ENCODE peak calls at places on chromosome 5, in six cellular contexts. U is Caco-2, J is sigmoid colon, D is AG04450, I is breast epithelium, P is Peyer's patch. T is an unnamed sample.

GRCh38 chr5:73519531-73520283 is 21.5 kb downstream of the BTF3 start:
- DNase-seq in U (peak), J (no peak), D (peak), I (no peak), P (peak), T (peak)

GRCh38 chr5:922041-922744 is 29.5 kb downstream of the TRIP13 start:
- DNase-seq in U (no peak), J (no peak), D (no peak), I (no peak), P (no peak), T (no peak)

GRCh38 chr5:39187873-39188731 is 31.3 kb downstream of the FYB1 start:
- DNase-seq in U (no peak), J (no peak), D (no peak), I (no peak), P (no peak), T (no peak)

GRCh38 chr5:132334812-132335211 is 34.7 kb upstream of the SLC22A5 start:
- DNase-seq in U (no peak), J (no peak), D (no peak), I (no peak), P (no peak), T (no peak)

GRCh38 chr5:2685651-2686050 is 65.8 kb downstream of the IRX2 start:
- DNase-seq in U (no peak), J (no peak), D (no peak), I (no peak), P (no peak), T (peak)

GRCh38 chr5:40288791-40289475 is 390.8 kb upstream of the PTGER4 start:
- DNase-seq in U (no peak), J (no peak), D (no peak), I (no peak), P (no peak), T (no peak)

GRCh38 chr5:154679501-154679900 is 75.7 kb upstream of the LARP1 start:
- DNase-seq in U (no peak), J (no peak), D (no peak), I (no peak), P (no peak), T (no peak)

GRCh38 chr5:38926121-38926520 is 80.3 kb downstream of the OSMR start:
- DNase-seq in U (no peak), J (no peak), D (no peak), I (no peak), P (no peak), T (no peak)

DNA sequence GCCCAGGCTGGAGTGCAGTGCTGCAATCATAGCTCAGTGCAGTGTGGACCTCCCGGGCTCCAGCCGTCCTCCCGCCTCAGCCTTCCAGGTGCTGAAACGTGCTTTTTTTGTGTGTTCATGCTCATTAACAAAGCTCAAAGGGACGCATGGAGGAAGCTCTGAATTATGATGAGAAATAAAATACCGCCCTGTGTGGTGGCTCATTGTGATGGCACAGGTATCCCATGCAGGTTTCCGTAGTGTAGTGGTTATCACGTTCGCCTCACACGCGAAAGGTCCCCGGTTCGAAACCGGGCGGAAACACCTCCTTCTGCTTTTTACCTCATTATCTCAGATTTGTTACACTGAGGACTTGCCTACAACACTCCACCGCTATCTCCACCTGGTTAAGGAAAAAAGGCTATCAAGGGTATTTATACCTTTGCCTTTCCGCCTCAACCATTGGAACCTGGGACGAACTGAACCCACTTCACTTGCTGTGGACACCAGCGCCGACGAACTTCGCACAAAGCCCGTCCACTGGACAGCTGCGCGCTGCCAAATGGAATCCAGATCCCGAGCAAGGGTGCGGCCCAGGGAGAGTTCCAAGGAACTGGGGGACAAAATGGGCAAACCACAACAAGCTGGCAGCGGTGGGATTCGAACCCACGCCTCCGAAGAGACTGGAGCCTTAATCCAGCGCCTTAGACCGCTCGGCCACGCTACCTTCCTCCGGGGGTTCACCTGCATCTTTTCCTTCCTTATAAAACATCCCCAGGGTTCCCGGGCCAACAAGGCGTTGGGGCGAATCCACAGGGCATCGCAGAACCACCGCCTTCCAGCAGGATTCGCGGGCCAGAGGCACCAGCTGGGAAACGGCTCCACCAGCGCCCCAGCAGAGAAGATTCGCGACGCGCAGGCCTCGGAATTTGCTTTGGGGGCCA is 26.3 kb downstream of the OR2V2 start:
- DNase-seq in U (peak), J (no peak), D (no peak), I (no peak), P (no peak), T (no peak)
- TF ChIP-seq CTCF in U (no peak), J (no peak), D (no peak), I (no peak), P (no peak), T (no peak)

DNA sequence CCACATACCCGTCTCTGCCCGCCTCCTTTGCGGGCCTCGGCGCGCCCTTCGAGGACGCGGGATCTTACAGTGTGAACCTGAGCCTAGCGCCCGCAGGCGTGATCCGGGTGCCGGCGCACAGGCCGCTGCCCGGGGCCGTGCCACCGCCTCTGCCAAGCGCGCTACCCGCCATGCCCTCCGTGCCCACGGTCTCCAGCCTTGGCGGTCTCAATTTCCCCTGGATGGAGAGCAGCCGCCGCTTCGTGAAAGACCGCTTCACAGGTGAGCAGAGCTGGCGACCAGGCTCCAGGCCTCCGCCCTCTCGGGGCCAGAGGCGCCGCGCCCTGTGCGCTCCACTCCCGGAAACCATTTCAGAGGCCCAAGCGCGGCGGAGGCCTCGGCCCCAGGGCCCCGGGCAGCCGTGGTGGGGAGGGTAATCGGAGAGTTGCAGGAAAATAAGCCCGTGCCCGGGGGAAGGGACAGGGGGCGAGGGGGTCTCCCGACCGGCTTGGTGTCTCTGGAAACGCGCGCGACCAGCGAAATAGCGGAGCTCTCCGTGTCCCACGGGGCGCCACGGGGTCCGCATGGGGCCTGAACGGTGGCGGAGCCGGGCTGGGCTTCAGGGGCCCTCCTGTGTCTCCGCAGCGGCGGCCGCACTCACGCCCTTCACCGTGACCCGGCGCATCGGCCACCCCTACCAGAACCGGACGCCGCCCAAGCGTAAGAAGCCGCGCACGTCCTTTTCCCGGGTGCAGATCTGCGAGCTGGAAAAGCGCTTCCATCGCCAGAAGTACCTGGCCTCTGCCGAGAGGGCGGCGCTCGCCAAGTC is 682 bp downstream of the TLX3 start:
- DNase-seq in U (no peak), J (no peak), D (no peak), I (no peak), P (no peak), T (no peak)
- H3K4me3 ChIP-seq in U (no peak), J (no peak), D (no peak), I (no peak), P (no peak), T (no peak)

DNA sequence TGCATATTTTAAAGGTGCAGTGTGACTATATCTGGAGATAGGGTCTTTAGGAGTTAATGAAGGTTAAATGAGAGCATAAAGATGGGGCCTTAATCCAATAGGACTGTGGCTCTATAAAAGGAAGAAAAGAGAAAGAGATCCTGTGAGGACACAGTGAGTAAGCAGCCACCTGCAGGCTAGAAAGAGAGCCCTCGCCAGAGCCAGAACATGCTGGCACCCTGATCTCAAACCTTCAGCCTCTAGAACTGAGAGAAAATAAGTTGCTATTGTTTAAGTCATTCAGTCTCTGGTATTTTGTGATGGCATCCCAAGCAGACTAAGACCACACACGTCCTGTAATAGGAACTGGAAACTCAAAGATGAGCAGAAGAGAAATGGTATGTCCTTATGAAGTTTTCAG is 41.0 kb downstream of the RNF180 start:
- DNase-seq in U (no peak), J (no peak), D (no peak), I (no peak), P (no peak), T (no peak)
- TF ChIP-seq CTCF in U (no peak), J (no peak), D (no peak), I (no peak), P (no peak), T (no peak)

GRCh38 chr5:71786337-71787060 is 67.4 kb downstream of the CARTPT start:
- DNase-seq in U (no peak), J (no peak), D (no peak), I (no peak), P (no peak), T (no peak)

GRCh38 chr5:71783891-71784290 is 64.8 kb downstream of the CARTPT start:
- DNase-seq in U (no peak), J (no peak), D (no peak), I (no peak), P (no peak), T (no peak)

GRCh38 chr5:71780597-71780996 is 61.5 kb downstream of the CARTPT start:
- DNase-seq in U (no peak), J (no peak), D (no peak), I (no peak), P (no peak), T (no peak)

GRCh38 chr5:71782393-71782770 is 63.3 kb downstream of the CARTPT start:
- DNase-seq in U (no peak), J (no peak), D (no peak), I (no peak), P (no peak), T (no peak)

GRCh38 chr5:71782771-71783770 is 64.0 kb downstream of the CARTPT start:
- DNase-seq in U (peak), J (peak), D (peak), I (peak), P (peak), T (peak)
- H3K4me3 ChIP-seq in U (no peak), J (no peak), D (peak), I (peak), P (peak), T (no peak)

DNA sequence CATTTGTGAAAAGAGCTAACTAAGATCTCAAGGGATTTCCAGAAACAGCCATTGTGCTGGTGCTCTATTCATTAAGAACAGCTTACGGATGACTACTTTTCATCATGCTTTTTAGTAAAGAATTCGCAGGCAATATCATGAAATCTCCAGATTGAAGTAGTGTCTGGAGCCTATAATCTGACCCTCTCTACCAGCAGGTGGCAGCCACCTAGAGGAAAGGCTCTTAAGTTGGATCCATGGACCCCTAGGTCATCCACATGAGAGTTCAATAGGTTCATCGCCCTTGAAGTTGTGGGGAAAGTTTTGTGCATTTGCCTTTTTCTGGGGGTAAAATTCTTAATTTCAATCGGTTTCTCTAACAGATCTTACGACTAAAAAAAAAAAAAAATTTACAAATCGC is 82.3 kb downstream of the SLC1A3 start:
- DNase-seq in U (no peak), J (no peak), D (no peak), I (no peak), P (no peak), T (peak)
- TF ChIP-seq CTCF in U (peak), J (no peak), D (peak), I (no peak), P (peak), T (peak)

GRCh38 chr5:157311595-157311994 is 45.7 kb downstream of the CYFIP2 start:
- DNase-seq in U (no peak), J (no peak), D (no peak), I (no peak), P (no peak), T (no peak)
- H3K4me3 ChIP-seq in U (no peak), J (no peak), D (no peak), I (no peak), P (no peak), T (no peak)

GRCh38 chr5:59340637-59341036 is 552.9 kb downstream of the PDE4D start:
- DNase-seq in U (no peak), J (no peak), D (no peak), I (no peak), P (no peak), T (no peak)
- TF ChIP-seq CTCF in U (no peak), J (no peak), D (no peak), I (no peak), P (no peak), T (no peak)

DNA sequence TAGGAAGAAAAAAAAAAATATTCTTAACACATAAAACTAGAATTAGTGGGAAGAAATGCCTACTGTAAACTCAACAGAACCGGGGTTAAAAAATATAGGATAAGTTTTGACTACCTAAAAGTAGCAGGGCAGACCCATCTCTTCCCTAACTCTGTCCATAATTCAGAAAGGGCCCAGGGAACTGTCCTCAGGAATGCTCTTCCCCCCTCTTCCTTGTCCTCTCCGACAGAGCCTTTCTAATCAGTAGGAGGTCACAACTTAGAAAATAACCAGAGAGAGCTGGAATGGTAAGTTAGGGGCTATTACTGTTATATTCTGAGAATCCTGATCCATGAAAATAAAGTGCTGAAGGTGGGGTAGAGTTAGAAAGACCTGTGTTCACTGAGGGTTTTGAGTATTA is 22.2 kb downstream of the PIK3R1 start:
- DNase-seq in U (no peak), J (no peak), D (no peak), I (no peak), P (no peak), T (no peak)
- H3K4me3 ChIP-seq in U (no peak), J (no peak), D (no peak), I (no peak), P (no peak), T (no peak)